ENCODE peak calls at places on chromosomes 13 and 19, in four cellular contexts. U is nephron progenitor cell, Z is GM20000, B is progenitor cell of endocrine pancreas. D is an unnamed sample.

GRCh38 chr19:44003461-44004134 is 841 bp downstream of the ZNF230 start:
- DNase-seq in B (no peak), U (peak; percentile 4), Z (peak; percentile 16), D (no peak)

GRCh38 chr13:91621161-91621560 is 222.7 kb downstream of the GPC5 start:
- DNase-seq in U (no peak), Z (no peak), B (no peak), D (no peak)

GRCh38 chr13:23506821-23507210 is 63.4 kb upstream of the TNFRSF19 start:
- DNase-seq in Z (no peak), B (no peak), U (peak; percentile 8), D (no peak)

GRCh38 chr19:18340990-18341868 is 831 bp downstream of the PGPEP1 start:
- DNase-seq in U (peak; percentile 40), B (peak; percentile 21), Z (peak; percentile 88), D (no peak)

GRCh38 chr19:35779033-35779432 is 3.7 kb downstream of the ARHGAP33 start:
- DNase-seq in U (no peak), Z (no peak), B (no peak), D (no peak)

GRCh38 chr19:45769821-45770191 is 754 bp upstream of the SIX5 start:
- DNase-seq in B (no peak), Z (peak; percentile 66), U (peak; percentile 52), D (no peak)

GRCh38 chr19:41872775-41873647 is 4.1 kb upstream of the CD79A start:
- DNase-seq in U (peak; percentile 79), B (peak; percentile 74), Z (no peak), D (peak; percentile 51)

GRCh38 chr19:6728346-6728745 is 7.9 kb upstream of the C3 start:
- DNase-seq in U (no peak), B (no peak), Z (peak; percentile 69), D (no peak)

GRCh38 chr19:480016-480855 is 16.1 kb upstream of the MADCAM1 start:
- DNase-seq in U (peak; percentile 76), Z (no peak), B (peak; percentile 55), D (no peak)

GRCh38 chr13:35964764-35965163 is 166.4 kb downstream of the DCLK1 start:
- DNase-seq in U (no peak), B (no peak), Z (no peak), D (no peak)

GRCh38 chr13:24052547-24052981 is 108.0 kb upstream of the SPATA13 start:
- DNase-seq in B (no peak), U (no peak), Z (no peak), D (no peak)

GRCh38 chr19:3617463-3617862 is 9.1 kb downstream of the CACTIN start:
- DNase-seq in B (no peak), Z (no peak), U (no peak), D (no peak)

GRCh38 chr13:105603283-105603682 is 932.2 kb downstream of the EFNB2 start:
- DNase-seq in Z (no peak), U (no peak), B (no peak), D (no peak)

GRCh38 chr13:40476175-40476958 is 190.1 kb downstream of the FOXO1 start:
- DNase-seq in U (no peak), B (no peak), Z (no peak), D (no peak)

GRCh38 chr13:113122571-113123225 is at the start of gene F10:
- DNase-seq in B (peak; percentile 48), Z (no peak), U (peak; percentile 54), D (no peak)

GRCh38 chr19:47257411-47258169 is 1.3 kb downstream of the CCDC9 start:
- DNase-seq in B (no peak), U (no peak), Z (no peak), D (no peak)

GRCh38 chr19:53898166-53898565 is 10.9 kb upstream of the CACNG7 start:
- DNase-seq in B (no peak), U (no peak), Z (no peak), D (no peak)

GRCh38 chr13:114097893-114098688 is 34.3 kb downstream of the RASA3 start:
- DNase-seq in Z (no peak), U (no peak), B (no peak), D (no peak)

GRCh38 chr13:112892759-112893569 is 76.0 kb upstream of the MCF2L start:
- DNase-seq in Z (peak; percentile 64), B (peak; percentile 46), U (peak; percentile 38), D (no peak)

DNA sequence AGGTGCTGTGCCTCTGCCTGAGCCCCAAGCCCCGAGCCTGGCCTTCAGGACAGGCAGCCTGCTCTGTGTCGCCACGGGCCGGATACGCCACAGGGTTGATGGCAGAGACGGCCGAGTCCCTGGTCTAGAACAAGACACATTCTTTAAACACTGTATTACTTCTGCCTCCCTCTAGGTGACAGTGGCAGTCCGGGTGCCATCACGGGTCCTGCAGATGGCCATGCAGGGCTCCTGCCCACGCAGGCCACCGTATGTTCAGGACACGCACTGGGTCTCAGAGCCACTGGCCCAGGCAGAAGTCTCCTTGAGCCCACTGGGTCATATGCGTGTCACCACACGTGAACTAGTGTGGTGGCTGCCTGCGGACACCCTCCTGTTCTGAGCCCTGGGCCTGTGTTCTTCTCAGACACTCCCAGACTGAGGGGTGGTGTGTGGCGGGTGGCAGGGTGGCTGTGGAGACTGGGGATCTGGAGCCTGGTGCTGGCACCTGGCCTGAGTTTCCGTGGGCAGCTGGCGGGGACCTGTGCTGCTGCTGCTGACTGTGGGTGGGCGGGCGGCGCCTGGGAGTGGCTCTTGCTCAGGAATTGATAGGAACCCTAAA is 4.4 kb downstream of the PLEKHJ1 start:
- DNase-seq in Z (no peak), U (no peak), B (no peak), D (no peak)
- TF ChIP-seq CTCF in Z (no peak), U (no peak), B (no peak), D (no peak)

GRCh38 chr13:49300716-49301589 is 53.2 kb downstream of the CDADC1 start:
- DNase-seq in U (peak; percentile 39), B (peak; percentile 41), Z (peak; percentile 85), D (peak; percentile 69)
- TF ChIP-seq CTCF in U (peak; percentile 84), B (peak; percentile 87), Z (peak; percentile 76), D (peak; percentile 92)

DNA sequence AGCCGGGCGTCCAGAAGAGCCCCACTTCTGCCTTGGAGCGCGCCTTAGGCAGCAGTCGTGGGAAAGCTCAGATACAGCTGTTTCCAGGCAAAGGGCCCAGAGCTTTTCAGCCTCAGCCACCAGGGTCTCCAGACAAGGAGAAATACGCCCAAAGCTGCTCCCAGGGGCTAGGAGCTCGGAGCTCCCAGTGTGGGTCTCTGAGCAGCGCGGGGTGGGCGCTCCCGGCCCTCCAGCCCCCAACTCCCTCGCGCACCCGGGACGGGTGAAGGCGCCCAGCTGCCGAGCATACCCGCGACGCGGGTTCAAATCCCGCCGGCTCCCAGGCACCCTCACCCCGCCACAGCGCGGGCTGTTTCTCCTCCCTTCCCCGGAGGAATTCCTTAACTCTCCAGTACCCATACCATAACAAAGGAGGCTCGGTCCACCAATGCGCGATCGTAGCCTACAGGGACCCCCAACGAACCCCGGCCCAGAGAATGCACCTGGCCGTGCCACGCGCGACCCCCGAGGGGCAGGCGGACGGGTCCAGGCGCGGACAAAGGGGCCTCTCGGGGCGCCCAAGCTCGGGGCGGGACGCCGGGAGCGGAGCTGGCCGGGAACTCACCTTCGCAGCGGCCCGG is 507 bp downstream of the COL4A1 start:
- DNase-seq in Z (no peak), B (no peak), U (peak; percentile 46), D (no peak)
- TF ChIP-seq CTCF in Z (no peak), B (no peak), U (no peak), D (no peak)

GRCh38 chr19:48991011-48991609 is 2.0 kb downstream of the GYS1 start:
- DNase-seq in U (no peak), B (no peak), Z (no peak), D (no peak)
- TF ChIP-seq CTCF in U (no peak), B (no peak), Z (no peak), D (no peak)

DNA sequence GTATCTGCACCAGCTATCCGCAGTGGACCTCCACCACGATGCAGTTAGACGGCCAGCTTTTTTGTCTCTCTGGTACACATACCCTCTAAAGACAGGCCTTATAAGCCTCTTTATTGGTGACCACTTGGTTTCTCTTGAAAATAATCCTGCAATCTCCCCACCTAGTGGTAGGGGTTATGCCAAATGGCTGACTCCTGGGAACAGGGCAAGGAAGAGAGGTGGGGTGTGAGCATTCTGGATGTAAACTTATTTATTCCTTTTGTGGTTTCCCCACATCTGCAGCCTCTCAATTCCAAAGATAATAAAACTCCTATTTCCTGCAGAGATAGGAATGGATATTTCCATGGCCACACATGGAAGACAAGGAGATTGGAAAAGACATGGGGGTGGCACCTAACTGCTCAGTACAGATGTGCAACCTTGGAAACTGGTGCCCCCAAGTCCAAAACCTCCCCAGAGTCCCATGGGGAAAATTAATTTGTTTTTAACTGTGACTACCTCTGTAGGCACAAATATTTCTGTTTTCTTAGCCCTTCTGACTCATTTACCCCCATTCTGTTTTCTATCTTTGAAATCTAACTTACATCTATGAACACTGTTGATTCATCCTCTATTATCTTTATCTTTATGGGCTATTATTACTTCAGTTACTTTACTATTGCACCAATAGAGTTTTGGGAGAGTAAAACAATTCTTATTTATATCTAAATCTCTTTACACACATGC is 112.7 kb upstream of the TSHZ3 start:
- DNase-seq in Z (no peak), U (no peak), B (no peak), D (no peak)
- TF ChIP-seq CTCF in Z (no peak), U (no peak), B (no peak), D (no peak)

D was measured in D721Med.